ENCODE peak calls at places on chromosome 6, in seven cellular contexts. B, O, X, P, E, S and J are unnamed samples. For H3K27me3, the result is how much of the 10 kb centered on the place peaks cover.

GRCh38 chr6:73285674-73286283 is 22.8 kb upstream of the KHDC1 start:
- DNase-seq in B (no peak), O (no peak), X (no peak), P (peak), E (peak), S (no peak), J (peak)

GRCh38 chr6:74447013-74447412 is 751.0 kb downstream of the CD109 start:
- DNase-seq in B (no peak), O (no peak), X (no peak), P (peak), E (no peak), S (no peak), J (peak)

GRCh38 chr6:149026530-149026942 is 279.7 kb downstream of the UST start:
- DNase-seq in B (no peak), O (no peak), X (no peak), P (peak), E (peak), S (no peak), J (peak)

GRCh38 chr6:53630533-53631269 is 34.9 kb downstream of the KLHL31 start:
- DNase-seq in B (no peak), O (no peak), X (no peak), P (no peak), E (no peak), S (no peak), J (no peak)

GRCh38 chr6:55886185-55886836 is 10.9 kb upstream of the BMP5 start:
- DNase-seq in B (no peak), O (no peak), X (no peak), P (peak), E (peak), S (no peak), J (peak)

GRCh38 chr6:29009358-29009757 is 4.2 kb upstream of the ZNF311 start:
- DNase-seq in B (no peak), O (no peak), X (no peak), P (no peak), E (no peak), S (no peak), J (no peak)

GRCh38 chr6:25133479-25133878 is 145.7 kb upstream of the CARMIL1 start:
- DNase-seq in B (no peak), O (no peak), X (no peak), P (no peak), E (no peak), S (no peak), J (no peak)

GRCh38 chr6:18262812-18263560 is 1.3 kb downstream of the DEK start:
- DNase-seq in B (no peak), O (no peak), X (peak), P (peak), E (peak), S (no peak), J (peak)

GRCh38 chr6:91149246-91149645 is 562.4 kb upstream of the MAP3K7 start:
- DNase-seq in B (no peak), O (no peak), X (no peak), P (no peak), E (peak), S (no peak), J (peak)

GRCh38 chr6:33622456-33623431 is 1.6 kb downstream of the ITPR3 start:
- DNase-seq in B (no peak), O (peak), X (no peak), P (no peak), E (peak), S (peak), J (peak)

GRCh38 chr6:33905081-33905609 is 101.3 kb upstream of the MLN start:
- DNase-seq in B (no peak), O (peak), X (peak), P (no peak), E (peak), S (no peak), J (no peak)

GRCh38 chr6:3355011-3355357 is 96.2 kb downstream of the PSMG4 start:
- DNase-seq in B (no peak), O (no peak), X (no peak), P (no peak), E (no peak), S (no peak), J (no peak)

GRCh38 chr6:154931741-154932424 is 63.2 kb upstream of the TIAM2 start:
- DNase-seq in B (no peak), O (no peak), X (no peak), P (peak), E (no peak), S (no peak), J (peak)

GRCh38 chr6:89082439-89082838 is 1.9 kb downstream of the PNRC1 start:
- DNase-seq in B (no peak), O (no peak), X (no peak), P (peak), E (peak), S (no peak), J (peak)

GRCh38 chr6:111478064-111478476 is 4.9 kb downstream of the REV3L start:
- DNase-seq in B (no peak), O (no peak), X (no peak), P (peak), E (peak), S (no peak), J (peak)

GRCh38 chr6:3751019-3751729 is at the start of gene PXDC1:
- DNase-seq in B (peak), O (peak), X (no peak), P (no peak), E (no peak), S (no peak), J (peak)

GRCh38 chr6:113185299-113185698 is 671.8 kb upstream of the MARCKS start:
- DNase-seq in B (no peak), O (no peak), X (no peak), P (peak), E (no peak), S (no peak), J (peak)

GRCh38 chr6:40796280-40797223 is 209.4 kb upstream of the LRFN2 start:
- DNase-seq in B (no peak), O (no peak), X (no peak), P (no peak), E (no peak), S (no peak), J (peak)

GRCh38 chr6:116158641-116159040 is 32.7 kb upstream of the COL10A1 start:
- DNase-seq in B (no peak), O (no peak), X (no peak), P (peak), E (peak), S (no peak), J (peak)

GRCh38 chr6:53956068-53956711 is 155.1 kb upstream of the MLIP start:
- DNase-seq in B (peak), O (peak), X (no peak), P (peak), E (peak), S (peak), J (peak)

GRCh38 chr6:50455029-50455428 is 258.3 kb upstream of the TFAP2D start:
- DNase-seq in B (no peak), O (no peak), X (no peak), P (no peak), E (no peak), S (no peak), J (no peak)

GRCh38 chr6:53112404-53112803 is 36.2 kb downstream of the GCM1 start:
- DNase-seq in B (no peak), O (peak), X (no peak), P (no peak), E (peak), S (peak), J (no peak)

GRCh38 chr6:135703621-135704020 is 147.9 kb upstream of the PDE7B start:
- DNase-seq in B (no peak), O (no peak), X (no peak), P (no peak), E (no peak), S (no peak), J (no peak)

GRCh38 chr6:166839569-166839968 is 116.8 kb downstream of the RNASET2 start:
- DNase-seq in B (no peak), O (no peak), X (no peak), P (no peak), E (no peak), S (no peak), J (no peak)

GRCh38 chr6:40807484-40807883 is 220.3 kb upstream of the LRFN2 start:
- DNase-seq in B (no peak), O (no peak), X (no peak), P (no peak), E (peak), S (no peak), J (peak)

GRCh38 chr6:6746334-6746969 is 157.9 kb downstream of the LY86 start:
- DNase-seq in B (no peak), O (no peak), X (no peak), P (peak), E (no peak), S (no peak), J (no peak)

GRCh38 chr6:20454201-20454824 is 52.6 kb downstream of the E2F3 start:
- DNase-seq in B (no peak), O (no peak), X (no peak), P (no peak), E (no peak), S (no peak), J (no peak)

GRCh38 chr6:33981421-33981820 is 164.5 kb downstream of the GRM4 start:
- DNase-seq in B (no peak), O (no peak), X (no peak), P (no peak), E (no peak), S (peak), J (no peak)

GRCh38 chr6:144528605-144529425 is 243.7 kb downstream of the UTRN start:
- DNase-seq in B (no peak), O (no peak), X (no peak), P (peak), E (peak), S (no peak), J (peak)

GRCh38 chr6:122692175-122692598 is 82.0 kb downstream of the PKIB start:
- DNase-seq in B (no peak), O (no peak), X (no peak), P (peak), E (no peak), S (no peak), J (peak)

DNA sequence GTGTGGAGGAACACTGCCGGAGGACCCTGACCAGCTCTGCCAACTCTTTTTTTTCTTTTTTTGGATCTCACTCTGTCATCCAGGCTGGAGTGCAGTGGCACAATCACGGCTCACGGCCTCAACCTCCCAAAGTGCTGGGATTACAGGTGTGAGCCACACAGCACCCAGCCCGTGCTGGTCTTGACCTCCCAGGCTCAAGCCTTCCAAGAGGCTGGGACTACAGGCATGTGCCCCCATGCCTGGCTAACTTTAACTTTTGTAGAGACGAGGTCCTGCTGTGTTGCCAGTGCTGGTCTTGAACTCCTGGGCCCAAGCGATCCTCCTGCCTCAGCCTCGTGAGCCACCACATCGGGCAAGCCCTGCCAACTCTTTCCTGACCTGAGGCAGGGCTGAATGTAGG is 11.2 kb downstream of the GCNT2 start:
- DNase-seq in B (no peak), O (no peak), X (no peak), P (no peak), E (no peak), S (no peak), J (no peak)
- H3K4me3 ChIP-seq in B (no peak), O (peak), X (no peak), P (no peak), E (no peak), S (no peak), J (no peak)

DNA sequence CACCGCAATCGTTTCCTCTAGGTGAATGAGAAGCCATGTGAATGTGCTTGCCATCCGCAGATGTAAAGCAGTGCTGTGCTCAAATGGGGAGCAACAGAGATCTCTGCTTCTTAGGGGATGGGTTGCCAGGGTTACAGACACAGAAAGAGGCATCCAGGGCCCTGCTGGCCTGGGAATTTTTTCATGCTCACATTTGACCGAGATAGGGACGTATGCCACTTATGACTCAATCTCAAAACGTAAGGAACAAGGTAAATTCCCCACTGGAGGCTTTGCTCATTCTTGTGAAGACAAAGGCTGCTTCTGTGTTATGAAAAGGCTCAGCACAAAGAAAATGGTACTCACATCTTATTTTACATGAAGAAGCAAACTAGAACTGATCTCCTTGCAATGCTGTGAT is 11.0 kb downstream of the C6orf118 start:
- DNase-seq in B (no peak), O (no peak), X (no peak), P (no peak), E (no peak), S (no peak), J (no peak)
- H3K27me3 ChIP-seq in B (under half), O (under half), X (under half), P (under half), E (under half), S (under half), J (under half)

DNA sequence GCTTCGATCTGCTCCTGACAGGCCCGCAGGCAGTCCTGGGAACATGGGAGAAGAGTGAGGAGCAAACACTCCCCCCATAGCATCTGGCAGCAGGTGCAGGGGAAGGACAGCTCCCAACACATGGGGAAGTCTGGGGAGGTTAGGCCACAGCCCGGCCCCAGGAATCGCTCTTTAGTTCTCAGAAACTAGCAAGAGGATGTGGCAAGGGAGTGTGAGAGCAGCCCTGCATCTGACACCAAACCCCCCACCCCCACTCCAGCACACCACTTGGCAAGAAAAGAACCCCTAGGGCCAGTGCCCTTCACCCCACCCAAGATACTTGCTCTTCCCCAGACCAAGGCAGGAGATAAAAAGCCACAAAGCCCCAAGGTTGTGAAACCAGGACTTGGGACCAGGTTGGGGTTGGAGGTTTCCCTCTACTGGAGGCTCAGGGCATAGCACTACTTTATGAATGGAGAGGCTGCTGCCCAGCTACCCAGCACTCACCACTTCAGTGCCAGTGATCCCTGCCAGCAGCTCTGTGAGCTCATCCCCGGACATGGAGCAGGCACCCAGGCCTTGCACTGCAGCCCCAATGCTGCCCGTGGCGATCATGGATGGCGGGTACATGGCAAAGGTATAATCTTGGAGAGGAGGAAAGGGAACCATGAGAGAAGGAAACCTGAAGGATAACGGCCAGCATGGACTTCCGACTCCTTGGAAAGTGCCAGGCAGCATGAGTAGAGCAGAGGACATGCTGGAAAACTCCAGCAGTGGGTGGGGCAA is 5.4 kb downstream of the CCND3 start:
- DNase-seq in B (peak), O (peak), X (peak), P (peak), E (peak), S (peak), J (peak)
- H3K4me3 ChIP-seq in B (no peak), O (peak), X (no peak), P (no peak), E (no peak), S (no peak), J (no peak)

GRCh38 chr6:137518584-137518983 is 24.4 kb upstream of the OLIG3 start:
- DNase-seq in B (no peak), O (no peak), X (no peak), P (no peak), E (no peak), S (no peak), J (no peak)
- H3K27me3 ChIP-seq in B (under half), O (half or more), X (under half), P (under half), E (under half), S (half or more), J (half or more)

GRCh38 chr6:150183105-150183504 is 40.3 kb downstream of the PPP1R14C start:
- DNase-seq in B (no peak), O (no peak), X (no peak), P (no peak), E (peak), S (no peak), J (peak)
- H3K4me3 ChIP-seq in B (no peak), O (no peak), X (no peak), P (no peak), E (no peak), S (no peak), J (no peak)

GRCh38 chr6:168315626-168316025 is 4.0 kb downstream of the DACT2 start:
- DNase-seq in B (no peak), O (no peak), X (no peak), P (no peak), E (peak), S (no peak), J (no peak)
- H3K27me3 ChIP-seq in B (under half), O (under half), X (under half), P (under half), E (under half), S (under half), J (under half)